ENCODE peak calls at places on chromosomes 5 and 9, in four cellular contexts. One of them, this sample, is unnamed.

GRCh38 chr9:37293664-37294524 is 128.6 kb upstream of the GRHPR start:
- DNase-seq in RWPE1: no peak
- DNase-seq in WTC11: no peak
- DNase-seq in mucosa of descending colon: no peak
- DNase-seq in this sample: no peak

GRCh38 chr5:13932006-13932405 is 12.5 kb downstream of the DNAH5 start:
- DNase-seq in RWPE1: no peak
- DNase-seq in WTC11: no peak
- DNase-seq in mucosa of descending colon: no peak
- DNase-seq in this sample: no peak

GRCh38 chr9:35813434-35814105 is 1.3 kb downstream of the HINT2 start:
- DNase-seq in RWPE1: peak; percentile 45
- DNase-seq in WTC11: peak; percentile 41
- DNase-seq in mucosa of descending colon: no peak
- DNase-seq in this sample: no peak

GRCh38 chr5:124446125-124446524 is 300.3 kb downstream of the ZNF608 start:
- DNase-seq in RWPE1: no peak
- DNase-seq in WTC11: no peak
- DNase-seq in mucosa of descending colon: no peak
- DNase-seq in this sample: no peak

GRCh38 chr5:43482490-43483064 is 1.1 kb downstream of the TMEM267 start:
- DNase-seq in RWPE1: peak; percentile 37
- DNase-seq in WTC11: no peak
- DNase-seq in mucosa of descending colon: no peak
- DNase-seq in this sample: no peak

GRCh38 chr9:61667559-61668121 is 477.8 kb downstream of the SPATA31A7 start:
- DNase-seq in RWPE1: no peak
- DNase-seq in WTC11: no peak
- DNase-seq in mucosa of descending colon: no peak
- DNase-seq in this sample: no peak

GRCh38 chr5:64599226-64599625 is 91.1 kb upstream of the SHISAL2B start:
- DNase-seq in RWPE1: no peak
- DNase-seq in WTC11: no peak
- DNase-seq in mucosa of descending colon: no peak
- DNase-seq in this sample: no peak

GRCh38 chr5:135601466-135601865 is 22.7 kb upstream of the CXCL14 start:
- DNase-seq in RWPE1: no peak
- DNase-seq in WTC11: no peak
- DNase-seq in mucosa of descending colon: no peak
- DNase-seq in this sample: no peak

GRCh38 chr9:108272350-108272899 is 583.4 kb downstream of the ACTL7B start:
- DNase-seq in RWPE1: peak; percentile 87
- DNase-seq in WTC11: peak; percentile 56
- DNase-seq in mucosa of descending colon: peak; percentile 69
- DNase-seq in this sample: peak; percentile 69

GRCh38 chr9:134174526-134175290 is 10.3 kb upstream of the RNU6ATAC start:
- DNase-seq in RWPE1: no peak
- DNase-seq in WTC11: no peak
- DNase-seq in mucosa of descending colon: no peak
- DNase-seq in this sample: no peak

GRCh38 chr5:102625940-102626339 is 127.1 kb upstream of the SLCO6A1 start:
- DNase-seq in RWPE1: no peak
- DNase-seq in WTC11: no peak
- DNase-seq in mucosa of descending colon: no peak
- DNase-seq in this sample: no peak

GRCh38 chr9:76394896-76395244 is 644 bp upstream of the RFK start:
- DNase-seq in RWPE1: peak; percentile 34
- DNase-seq in WTC11: peak; percentile 33
- DNase-seq in mucosa of descending colon: peak; percentile 65
- DNase-seq in this sample: peak; percentile 57

GRCh38 chr9:129773262-129774048 is 20.6 kb upstream of the PTGES start:
- DNase-seq in RWPE1: peak; percentile 98
- DNase-seq in WTC11: no peak
- DNase-seq in mucosa of descending colon: no peak
- DNase-seq in this sample: peak; percentile 77

GRCh38 chr9:134225186-134225585 is 60.8 kb upstream of the RNU6ATAC start:
- DNase-seq in RWPE1: no peak
- DNase-seq in WTC11: no peak
- DNase-seq in mucosa of descending colon: no peak
- DNase-seq in this sample: no peak

GRCh38 chr9:13487936-13488335 is 208.4 kb upstream of the MPDZ start:
- DNase-seq in RWPE1: no peak
- DNase-seq in WTC11: no peak
- DNase-seq in mucosa of descending colon: no peak
- DNase-seq in this sample: no peak

GRCh38 chr5:132484386-132484715 is 6.2 kb downstream of the IRF1 start:
- DNase-seq in RWPE1: no peak
- DNase-seq in WTC11: no peak
- DNase-seq in mucosa of descending colon: no peak
- DNase-seq in this sample: no peak

GRCh38 chr5:179668404-179668803 is 12.4 kb downstream of the CBY3 start:
- DNase-seq in RWPE1: no peak
- DNase-seq in WTC11: peak; percentile 82
- DNase-seq in mucosa of descending colon: peak; percentile 36
- DNase-seq in this sample: peak; percentile 52

GRCh38 chr9:72951043-72951442 is 1.8 kb downstream of the ALDH1A1 start:
- DNase-seq in RWPE1: no peak
- DNase-seq in WTC11: no peak
- DNase-seq in mucosa of descending colon: no peak
- DNase-seq in this sample: no peak

GRCh38 chr5:100901851-100902341 is 1.2 kb downstream of the ST8SIA4 start:
- DNase-seq in RWPE1: no peak
- DNase-seq in WTC11: no peak
- DNase-seq in mucosa of descending colon: peak; percentile 14
- DNase-seq in this sample: no peak

GRCh38 chr5:74433255-74434123 is 207.0 kb downstream of the ENC1 start:
- DNase-seq in RWPE1: peak; percentile 79
- DNase-seq in WTC11: peak; percentile 16
- DNase-seq in mucosa of descending colon: no peak
- DNase-seq in this sample: peak; percentile 23

GRCh38 chr5:154309361-154309725 is 118.8 kb downstream of the GALNT10 start:
- DNase-seq in RWPE1: no peak
- DNase-seq in WTC11: no peak
- DNase-seq in mucosa of descending colon: no peak
- DNase-seq in this sample: no peak

GRCh38 chr5:125088522-125089105 is 342.2 kb upstream of the ZNF608 start:
- DNase-seq in RWPE1: no peak
- DNase-seq in WTC11: no peak
- DNase-seq in mucosa of descending colon: no peak
- DNase-seq in this sample: no peak

GRCh38 chr5:151239237-151239861 is 13.6 kb upstream of the GM2A start:
- DNase-seq in RWPE1: peak; percentile 82
- DNase-seq in WTC11: peak; percentile 81
- DNase-seq in mucosa of descending colon: peak; percentile 80
- DNase-seq in this sample: peak; percentile 60

DNA sequence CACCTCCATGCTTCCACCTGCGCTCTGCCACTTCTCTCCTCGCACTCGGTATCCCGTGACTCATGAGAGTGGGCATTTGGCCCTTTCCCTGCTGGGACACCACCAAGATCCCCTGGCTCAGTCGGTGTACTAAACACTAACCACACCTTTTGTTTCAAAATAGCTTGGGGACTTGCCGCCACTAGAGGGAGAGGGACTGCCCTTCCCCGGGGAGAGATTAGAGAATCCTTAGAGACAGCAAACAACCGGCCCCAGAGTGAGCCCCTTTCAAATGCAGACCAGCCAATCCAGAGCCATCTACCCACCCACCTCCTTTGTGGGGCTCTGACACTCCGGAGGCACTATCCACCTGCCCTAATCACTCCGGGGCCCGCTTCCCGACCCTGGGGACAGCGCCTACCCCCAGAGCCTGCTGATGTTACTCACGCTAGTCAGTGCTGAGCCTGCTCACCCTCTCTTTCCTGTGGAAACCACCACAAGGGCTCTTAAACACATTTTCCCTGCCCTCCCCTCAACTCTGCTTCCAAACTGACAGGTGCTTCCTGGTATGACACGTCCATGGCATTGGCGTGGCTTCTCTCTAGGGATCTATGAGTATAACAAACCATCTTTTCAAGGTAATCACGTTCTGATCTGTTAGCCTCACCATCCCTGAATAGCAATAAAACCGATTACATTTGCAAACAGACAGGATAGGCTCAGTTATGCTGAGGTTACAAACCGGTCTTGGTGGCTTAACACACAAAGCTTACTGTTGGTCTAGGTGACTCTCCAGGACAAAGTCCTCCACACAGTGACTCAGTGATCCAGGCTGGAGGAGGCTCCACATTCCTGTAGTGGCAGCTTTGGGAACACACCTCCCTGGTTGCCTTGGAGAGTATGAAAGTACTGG is 180.1 kb upstream of the MVB12B start:
- DNase-seq in RWPE1: peak; percentile 58
- DNase-seq in WTC11: peak; percentile 75
- DNase-seq in mucosa of descending colon: no peak
- DNase-seq in this sample: no peak
- TF ChIP-seq CTCF in RWPE1: peak; percentile 39
- TF ChIP-seq CTCF in WTC11: peak; percentile 36
- TF ChIP-seq CTCF in mucosa of descending colon: no peak
- TF ChIP-seq CTCF in this sample: no peak

GRCh38 chr5:172334196-172334595 is 50.6 kb upstream of the UBTD2 start:
- DNase-seq in RWPE1: no peak
- DNase-seq in WTC11: peak; percentile 61
- DNase-seq in mucosa of descending colon: no peak
- DNase-seq in this sample: no peak
- TF ChIP-seq CTCF in RWPE1: no peak
- TF ChIP-seq CTCF in WTC11: no peak
- TF ChIP-seq CTCF in mucosa of descending colon: no peak
- TF ChIP-seq CTCF in this sample: no peak

GRCh38 chr9:16266648-16267276 is 603.7 kb downstream of the BNC2 start:
- DNase-seq in RWPE1: no peak
- DNase-seq in WTC11: peak; percentile 77
- DNase-seq in mucosa of descending colon: no peak
- DNase-seq in this sample: no peak
- TF ChIP-seq CTCF in RWPE1: no peak
- TF ChIP-seq CTCF in WTC11: peak; percentile 81
- TF ChIP-seq CTCF in mucosa of descending colon: no peak
- TF ChIP-seq CTCF in this sample: peak; percentile 11

GRCh38 chr5:1010641-1011046 is 2.0 kb downstream of the NKD2 start:
- DNase-seq in RWPE1: no peak
- DNase-seq in WTC11: peak; percentile 15
- DNase-seq in mucosa of descending colon: peak; percentile 18
- DNase-seq in this sample: no peak

GRCh38 chr5:1009359-1010180 is 968 bp downstream of the NKD2 start:
- DNase-seq in RWPE1: no peak
- DNase-seq in WTC11: peak; percentile 19
- DNase-seq in mucosa of descending colon: peak; percentile 27
- DNase-seq in this sample: peak; percentile 8

GRCh38 chr5:1011226-1011631 is 2.6 kb downstream of the NKD2 start:
- DNase-seq in RWPE1: peak; percentile 71
- DNase-seq in WTC11: peak; percentile 87
- DNase-seq in mucosa of descending colon: peak; percentile 61
- DNase-seq in this sample: peak; percentile 68

GRCh38 chr5:1008451-1009358 is at the start of gene NKD2:
- DNase-seq in RWPE1: peak; percentile 49
- DNase-seq in WTC11: peak; percentile 66
- DNase-seq in mucosa of descending colon: peak; percentile 45
- DNase-seq in this sample: peak; percentile 32

DNA sequence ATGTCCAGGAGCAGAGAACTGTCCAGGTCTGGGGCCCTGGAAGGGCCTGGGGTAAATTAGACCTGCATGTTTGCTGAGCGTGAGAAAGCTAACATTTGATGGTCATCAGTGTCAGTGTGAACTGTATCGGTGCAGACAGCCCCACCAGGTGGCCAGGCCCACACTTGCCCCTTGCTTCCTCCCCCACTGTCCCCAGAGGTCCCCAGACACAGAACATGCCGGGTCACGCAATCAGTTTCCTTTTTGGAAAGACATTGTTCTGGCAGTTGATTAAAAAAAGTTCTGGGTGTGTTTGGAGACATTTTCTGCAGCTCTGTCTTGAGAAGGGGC is 1.5 kb downstream of the NKD2 start:
- DNase-seq in RWPE1: no peak
- DNase-seq in WTC11: no peak
- DNase-seq in mucosa of descending colon: peak; percentile 17
- DNase-seq in this sample: peak; percentile 15
- TF ChIP-seq CTCF in RWPE1: no peak
- TF ChIP-seq CTCF in WTC11: no peak
- TF ChIP-seq CTCF in mucosa of descending colon: no peak
- TF ChIP-seq CTCF in this sample: no peak

GRCh38 chr5:10249948-10250803 is at the start of gene CCT5:
- DNase-seq in RWPE1: peak; percentile 98
- DNase-seq in WTC11: peak; percentile 79
- DNase-seq in mucosa of descending colon: peak; percentile 91
- DNase-seq in this sample: peak; percentile 93

GRCh38 chr5:10248378-10249260 is 1.1 kb downstream of the ATPSCKMT start:
- DNase-seq in RWPE1: no peak
- DNase-seq in WTC11: no peak
- DNase-seq in mucosa of descending colon: peak; percentile 30
- DNase-seq in this sample: no peak

GRCh38 chr5:10251409-10251808 is 1.3 kb downstream of the CCT5 start:
- DNase-seq in RWPE1: no peak
- DNase-seq in WTC11: no peak
- DNase-seq in mucosa of descending colon: no peak
- DNase-seq in this sample: no peak

GRCh38 chr5:10253390-10253789 is 3.3 kb downstream of the CCT5 start:
- DNase-seq in RWPE1: no peak
- DNase-seq in WTC11: no peak
- DNase-seq in mucosa of descending colon: no peak
- DNase-seq in this sample: no peak

GRCh38 chr5:10250804-10251276 is 760 bp downstream of the CCT5 start:
- DNase-seq in RWPE1: peak; percentile 41
- DNase-seq in WTC11: no peak
- DNase-seq in mucosa of descending colon: no peak
- DNase-seq in this sample: no peak
- TF ChIP-seq CTCF in RWPE1: no peak
- TF ChIP-seq CTCF in WTC11: no peak
- TF ChIP-seq CTCF in mucosa of descending colon: no peak
- TF ChIP-seq CTCF in this sample: no peak

GRCh38 chr5:34580983-34581382 is 75.1 kb upstream of the RAI14 start:
- DNase-seq in RWPE1: no peak
- DNase-seq in WTC11: no peak
- DNase-seq in mucosa of descending colon: no peak
- DNase-seq in this sample: no peak

GRCh38 chr5:34585601-34586104 is 70.5 kb upstream of the RAI14 start:
- DNase-seq in RWPE1: peak; percentile 68
- DNase-seq in WTC11: no peak
- DNase-seq in mucosa of descending colon: no peak
- DNase-seq in this sample: peak; percentile 48

GRCh38 chr5:34584165-34584564 is 72.0 kb upstream of the RAI14 start:
- DNase-seq in RWPE1: no peak
- DNase-seq in WTC11: no peak
- DNase-seq in mucosa of descending colon: no peak
- DNase-seq in this sample: no peak

GRCh38 chr5:34583167-34583566 is 73.0 kb upstream of the RAI14 start:
- DNase-seq in RWPE1: no peak
- DNase-seq in WTC11: no peak
- DNase-seq in mucosa of descending colon: no peak
- DNase-seq in this sample: no peak

DNA sequence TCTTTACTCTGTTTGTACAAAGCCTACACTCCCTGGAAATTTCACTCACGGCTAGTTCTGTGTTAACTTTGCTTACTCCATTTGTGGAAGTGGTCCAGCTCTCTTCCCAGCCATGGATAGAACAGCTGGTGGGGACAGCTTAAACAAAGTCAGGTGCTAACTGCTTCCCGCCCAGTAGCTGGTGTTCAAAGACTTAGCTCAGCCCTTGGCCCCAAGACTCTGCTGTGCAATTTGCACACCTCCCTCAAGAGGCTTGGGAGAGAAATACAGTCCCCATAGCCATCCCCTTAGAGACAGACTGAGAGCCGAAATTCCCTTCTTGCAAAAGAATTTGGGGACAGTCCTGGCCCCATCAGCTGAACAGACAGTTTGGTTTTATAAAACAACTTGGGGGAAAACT is 73.8 kb upstream of the RAI14 start:
- DNase-seq in RWPE1: no peak
- DNase-seq in WTC11: no peak
- DNase-seq in mucosa of descending colon: no peak
- DNase-seq in this sample: peak; percentile 67
- TF ChIP-seq CTCF in RWPE1: no peak
- TF ChIP-seq CTCF in WTC11: no peak
- TF ChIP-seq CTCF in mucosa of descending colon: no peak
- TF ChIP-seq CTCF in this sample: no peak